ENCODE peak calls at places on chromosomes 6 and 20, in eight cellular contexts. T, K, E, I, M, J, W and D are unnamed samples.

GRCh38 chr6:44062771-44063560 is 64.3 kb downstream of the MRPL14 start:
- DNase-seq in T (no peak), K (no peak), E (no peak), I (no peak), M (no peak), J (peak), W (no peak), D (peak)

GRCh38 chr6:91298543-91299145 is 711.8 kb upstream of the MAP3K7 start:
- DNase-seq in T (no peak), K (no peak), E (no peak), I (no peak), M (no peak), J (no peak), W (no peak), D (no peak)

GRCh38 chr6:44263357-44264100 is 1.8 kb downstream of the NFKBIE start:
- DNase-seq in T (peak), K (no peak), E (no peak), I (no peak), M (no peak), J (peak), W (peak), D (no peak)

GRCh38 chr6:144660545-144660944 is 375.4 kb downstream of the UTRN start:
- DNase-seq in T (no peak), K (no peak), E (no peak), I (no peak), M (no peak), J (no peak), W (peak), D (no peak)

GRCh38 chr20:48066256-48066655 is 281.0 kb upstream of the SULF2 start:
- DNase-seq in T (no peak), K (no peak), E (no peak), I (no peak), M (no peak), J (no peak), W (no peak), D (no peak)

GRCh38 chr6:17703256-17703694 is 3.5 kb downstream of the NUP153 start:
- DNase-seq in T (no peak), K (peak), E (no peak), I (no peak), M (peak), J (peak), W (no peak), D (no peak)

GRCh38 chr6:18634912-18635311 is 247.8 kb downstream of the RNF144B start:
- DNase-seq in T (no peak), K (no peak), E (no peak), I (no peak), M (no peak), J (no peak), W (no peak), D (no peak)

GRCh38 chr20:13187899-13188298 is 33.2 kb upstream of the ISM1 start:
- DNase-seq in T (no peak), K (no peak), E (no peak), I (no peak), M (no peak), J (no peak), W (no peak), D (no peak)

GRCh38 chr6:7267521-7268091 is 45.4 kb downstream of the SSR1 start:
- DNase-seq in T (peak), K (no peak), E (peak), I (peak), M (peak), J (peak), W (no peak), D (peak)

GRCh38 chr20:48238781-48239180 is 453.5 kb upstream of the SULF2 start:
- DNase-seq in T (no peak), K (no peak), E (peak), I (peak), M (no peak), J (no peak), W (no peak), D (no peak)

GRCh38 chr20:24949756-24950127 is 673 bp downstream of the CST7 start:
- DNase-seq in T (no peak), K (no peak), E (no peak), I (peak), M (no peak), J (no peak), W (no peak), D (peak)

GRCh38 chr6:30378290-30378937 is 33.5 kb downstream of the RPP21 start:
- DNase-seq in T (no peak), K (no peak), E (no peak), I (no peak), M (peak), J (peak), W (no peak), D (no peak)

GRCh38 chr6:63881791-63882190 is 246.2 kb downstream of the PHF3 start:
- DNase-seq in T (no peak), K (no peak), E (no peak), I (no peak), M (no peak), J (no peak), W (no peak), D (no peak)

GRCh38 chr20:50928469-50928868 is 2.8 kb downstream of the ADNP start:
- DNase-seq in T (no peak), K (no peak), E (no peak), I (no peak), M (no peak), J (no peak), W (no peak), D (no peak)

GRCh38 chr20:50921783-50922501 is 9.3 kb downstream of the ADNP start:
- DNase-seq in T (no peak), K (no peak), E (no peak), I (no peak), M (no peak), J (no peak), W (no peak), D (no peak)

GRCh38 chr20:50919567-50919966 is 11.7 kb downstream of the ADNP start:
- DNase-seq in T (no peak), K (peak), E (no peak), I (peak), M (no peak), J (no peak), W (peak), D (peak)

GRCh38 chr20:50921055-50921454 is 10.2 kb downstream of the ADNP start:
- DNase-seq in T (no peak), K (no peak), E (no peak), I (no peak), M (no peak), J (no peak), W (no peak), D (no peak)

GRCh38 chr20:50924261-50924660 is 7.0 kb downstream of the ADNP start:
- DNase-seq in T (no peak), K (no peak), E (no peak), I (no peak), M (no peak), J (no peak), W (no peak), D (no peak)
- H3K27ac ChIP-seq in T (no peak), K (no peak), E (no peak), I (no peak), M (no peak), J (no peak), W (no peak), D (no peak)

GRCh38 chr6:77450924-77451323 is 12.4 kb downstream of the HTR1B start:
- DNase-seq in T (no peak), K (no peak), E (no peak), I (no peak), M (no peak), J (no peak), W (no peak), D (no peak)
- TF ChIP-seq CTCF in T (no peak), K (no peak), E (no peak), I (no peak), M (no peak), J (no peak), W (no peak), D (no peak)

GRCh38 chr20:51928931-51929330 is 126.6 kb upstream of the SALL4 start:
- DNase-seq in T (no peak), K (no peak), E (no peak), I (no peak), M (no peak), J (no peak), W (no peak), D (no peak)
- TF ChIP-seq EP300 in T (no peak), K (no peak), E (no peak), I (no peak), M (no peak), J (no peak), W (no peak), D (no peak)

GRCh38 chr6:161257778-161258457 is 15.9 kb downstream of the AGPAT4 start:
- DNase-seq in T (peak), K (no peak), E (no peak), I (peak), M (no peak), J (no peak), W (no peak), D (no peak)
- H3K27ac ChIP-seq in T (no peak), K (no peak), E (no peak), I (peak), M (no peak), J (peak), W (peak), D (no peak)

GRCh38 chr6:42510795-42511194 is 53.0 kb upstream of the UBR2 start:
- DNase-seq in T (no peak), K (no peak), E (no peak), I (no peak), M (no peak), J (no peak), W (no peak), D (no peak)
- TF ChIP-seq CTCF in T (no peak), K (no peak), E (no peak), I (no peak), M (no peak), J (no peak), W (no peak), D (no peak)

DNA sequence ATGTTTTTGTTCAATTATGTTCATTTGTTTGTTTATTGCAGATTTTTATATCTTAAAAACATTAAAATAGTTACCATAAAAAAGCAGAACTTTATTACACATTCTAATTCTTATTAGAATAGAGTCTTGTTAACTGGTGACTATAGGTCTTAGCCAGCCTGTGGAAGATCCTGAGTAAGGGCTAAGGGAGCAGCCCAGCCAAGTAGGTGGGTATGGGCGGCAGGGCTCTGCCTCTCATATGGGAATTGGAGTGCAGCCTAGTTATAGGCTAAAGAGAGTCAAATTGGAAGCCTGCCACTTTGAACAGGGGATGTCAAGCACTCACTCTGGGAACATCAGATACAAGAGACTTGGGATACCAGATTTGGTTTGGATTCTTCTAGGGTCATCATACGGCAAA is 10.5 kb upstream of the HSF2 start:
- DNase-seq in T (no peak), K (no peak), E (no peak), I (no peak), M (no peak), J (no peak), W (no peak), D (no peak)
- TF ChIP-seq EP300 in T (no peak), K (no peak), E (no peak), I (no peak), M (no peak), J (no peak), W (no peak), D (no peak)

GRCh38 chr6:11168091-11168635 is 56.6 kb upstream of the ERVFRD-1 start:
- DNase-seq in T (no peak), K (no peak), E (no peak), I (no peak), M (no peak), J (no peak), W (no peak), D (no peak)
- H3K27ac ChIP-seq in T (no peak), K (no peak), E (no peak), I (no peak), M (no peak), J (no peak), W (no peak), D (no peak)

DNA sequence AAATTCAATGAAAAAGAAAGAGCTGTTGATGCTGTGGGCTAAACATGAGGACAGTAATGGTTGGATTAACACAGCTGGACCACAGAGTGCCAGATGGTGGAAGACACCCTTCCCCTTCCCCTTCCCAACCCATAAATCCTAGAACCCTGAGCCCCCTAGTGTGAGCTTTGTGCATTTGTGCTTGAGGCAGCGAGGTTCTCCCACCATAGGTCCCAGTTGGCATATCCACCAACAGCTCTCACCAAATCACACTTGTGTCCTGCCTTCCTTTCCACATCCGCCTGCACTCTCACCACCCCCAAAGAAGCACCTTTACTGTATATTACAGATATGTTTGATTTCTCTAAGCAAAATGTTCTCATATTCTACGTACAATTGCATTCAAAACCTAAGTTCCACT is 32.8 kb upstream of the HBS1L start:
- DNase-seq in T (no peak), K (no peak), E (no peak), I (no peak), M (peak), J (no peak), W (no peak), D (no peak)
- TF ChIP-seq CTCF in T (no peak), K (no peak), E (no peak), I (no peak), M (peak), J (peak), W (no peak), D (no peak)

GRCh38 chr6:128803911-128804310 is 79.0 kb upstream of the LAMA2 start:
- DNase-seq in T (no peak), K (no peak), E (no peak), I (no peak), M (no peak), J (no peak), W (no peak), D (no peak)

GRCh38 chr6:128808856-128809255 is 74.1 kb upstream of the LAMA2 start:
- DNase-seq in T (no peak), K (no peak), E (no peak), I (no peak), M (no peak), J (no peak), W (no peak), D (no peak)

GRCh38 chr6:128801621-128802020 is 81.3 kb upstream of the LAMA2 start:
- DNase-seq in T (no peak), K (no peak), E (no peak), I (no peak), M (no peak), J (no peak), W (no peak), D (no peak)

GRCh38 chr6:128807577-128807976 is 75.4 kb upstream of the LAMA2 start:
- DNase-seq in T (no peak), K (no peak), E (no peak), I (no peak), M (peak), J (no peak), W (no peak), D (no peak)

GRCh38 chr6:128806274-128806673 is 76.7 kb upstream of the LAMA2 start:
- DNase-seq in T (no peak), K (no peak), E (no peak), I (peak), M (no peak), J (no peak), W (no peak), D (no peak)
- TF ChIP-seq EP300 in T (no peak), K (no peak), E (no peak), I (no peak), M (no peak), J (no peak), W (no peak), D (no peak)